ENCODE peak calls at places on chromosomes 7 and 10, in nine cellular contexts. I, Y, O, K, V, J, M, D and H are unnamed samples.

GRCh38 chr7:13489386-13489785 is 500.1 kb downstream of the ETV1 start:
- DNase-seq in V (no peak), K (no peak), M (no peak), O (no peak), J (no peak), Y (no peak), D (no peak), I (no peak), H (no peak)

GRCh38 chr7:128941323-128941890 is 3.7 kb downstream of the IRF5 start:
- DNase-seq in V (no peak), I (no peak), O (no peak), Y (no peak), M (no peak), K (no peak), D (no peak), J (no peak), H (no peak)

GRCh38 chr7:121456785-121457359 is 60.8 kb upstream of the FAM3C start:
- DNase-seq in I (no peak), V (no peak), J (no peak), O (no peak), M (no peak), K (no peak), Y (no peak), D (no peak), H (no peak)

GRCh38 chr7:145036592-145037386 is 200.9 kb upstream of the TPK1 start:
- DNase-seq in I (no peak), O (peak; percentile 36), J (peak; percentile 79), Y (no peak), D (peak; percentile 20), M (peak; percentile 58), V (peak; percentile 49), K (peak; percentile 71), H (peak; percentile 31)

GRCh38 chr10:132486539-132487121 is 51.0 kb upstream of the INPP5A start:
- DNase-seq in J (no peak), O (no peak), I (no peak), D (no peak), Y (no peak), V (no peak), K (no peak), M (no peak), H (no peak)

GRCh38 chr7:91852263-91852741 is 28.2 kb downstream of the MTERF1 start:
- DNase-seq in O (peak; percentile 65), I (no peak), D (no peak), Y (no peak), J (no peak), V (no peak), K (peak; percentile 21), M (no peak), H (no peak)

GRCh38 chr7:38215734-38216670 is 38.0 kb downstream of the STARD3NL start:
- DNase-seq in Y (peak; percentile 76), M (peak; percentile 75), K (peak; percentile 78), V (peak; percentile 86), D (peak; percentile 70), I (no peak), O (peak; percentile 82), J (peak; percentile 79), H (peak; percentile 22)

GRCh38 chr10:118002581-118002980 is 44.2 kb downstream of the RAB11FIP2 start:
- DNase-seq in O (peak; percentile 73), Y (no peak), D (no peak), M (no peak), V (peak; percentile 42), I (no peak), K (no peak), J (no peak), H (no peak)

GRCh38 chr7:42065942-42066341 is 171.1 kb downstream of the GLI3 start:
- DNase-seq in K (no peak), I (no peak), D (no peak), J (no peak), V (no peak), M (no peak), O (no peak), Y (peak; percentile 49), H (no peak)

GRCh38 chr7:151061241-151062110 is 2.1 kb downstream of the SLC4A2 start:
- DNase-seq in V (no peak), M (no peak), Y (peak; percentile 90), J (no peak), D (no peak), O (no peak), K (no peak), I (no peak), H (no peak)

GRCh38 chr7:155590215-155591023 is 44.1 kb upstream of the CNPY1 start:
- DNase-seq in J (peak; percentile 93), V (no peak), I (no peak), Y (no peak), D (no peak), K (peak; percentile 73), M (no peak), O (peak; percentile 68), H (no peak)

GRCh38 chr7:138948403-138948802 is 32.8 kb downstream of the KIAA1549 start:
- DNase-seq in M (no peak), D (no peak), Y (no peak), J (no peak), O (peak; percentile 8), I (no peak), V (no peak), K (no peak), H (no peak)